ENCODE peak calls at places on chromosomes 11 and 22, in four cellular contexts. B is HEK293T, O is C1 segment of cervical spinal cord, R is HS-27A. U is an unnamed sample.

GRCh38 chr11:86746509-86746908 is 53.8 kb upstream of the PRSS23 start:
- DNase-seq in B (no peak), O (no peak), R (no peak), U (no peak)

GRCh38 chr11:40274017-40274416 is 1185.4 kb downstream of the LRRC4C start:
- DNase-seq in B (no peak), O (no peak), R (no peak), U (no peak)

GRCh38 chr11:93570759-93571413 is 27.7 kb upstream of the SMCO4 start:
- DNase-seq in B (peak), O (no peak), R (no peak), U (peak)

GRCh38 chr11:122584670-122585069 is 70.9 kb upstream of the UBASH3B start:
- DNase-seq in B (no peak), O (no peak), R (no peak), U (no peak)

GRCh38 chr11:83736689-83737088 is 450.5 kb upstream of the CCDC90B start:
- DNase-seq in B (no peak), O (no peak), R (no peak), U (no peak)

GRCh38 chr22:44625421-44625760 is 76.6 kb upstream of the PRR5 start:
- DNase-seq in B (no peak), O (no peak), R (no peak), U (no peak)

GRCh38 chr11:77171885-77172665 is 44.0 kb downstream of the MYO7A start:
- DNase-seq in B (no peak), O (no peak), R (no peak), U (no peak)

GRCh38 chr22:24505337-24505736 is 10.2 kb downstream of the UPB1 start:
- DNase-seq in B (no peak), O (no peak), R (no peak), U (no peak)

GRCh38 chr22:30968015-30968923 is at the start of gene MORC2:
- DNase-seq in B (no peak), O (no peak), R (no peak), U (peak)

GRCh38 chr11:79243412-79244174 is 197.2 kb downstream of the TENM4 start:
- DNase-seq in B (no peak), O (no peak), R (no peak), U (no peak)

GRCh38 chr22:27112273-27112672 is 454.9 kb downstream of the MIAT start:
- DNase-seq in B (no peak), O (no peak), R (no peak), U (no peak)

GRCh38 chr22:38874529-38875222 is 2.7 kb upstream of the CBX6 start:
- DNase-seq in B (no peak), O (no peak), R (no peak), U (no peak)

GRCh38 chr11:77748266-77748665 is 72.3 kb downstream of the RSF1 start:
- DNase-seq in B (no peak), O (no peak), R (no peak), U (no peak)

GRCh38 chr11:33063326-33063775 is 24.0 kb downstream of the TCP11L1 start:
- DNase-seq in B (no peak), O (no peak), R (no peak), U (no peak)

GRCh38 chr22:41361716-41362310 is 19.9 kb upstream of the TEF start:
- DNase-seq in B (no peak), O (no peak), R (no peak), U (no peak)

GRCh38 chr11:105489431-105489830 is 120.4 kb upstream of the GRIA4 start:
- DNase-seq in B (no peak), O (peak), R (no peak), U (no peak)

GRCh38 chr11:35525501-35526175 is at the start of gene PAMR1:
- DNase-seq in B (peak), O (no peak), R (no peak), U (peak)

GRCh38 chr11:110878513-110878912 is 166.3 kb upstream of the ARHGAP20 start:
- DNase-seq in B (no peak), O (no peak), R (no peak), U (no peak)

GRCh38 chr11:6602096-6602940 is 1.1 kb downstream of the RRP8 start:
- DNase-seq in B (no peak), O (no peak), R (no peak), U (peak)

GRCh38 chr11:10326080-10326964 is 21.4 kb downstream of the ADM start:
- DNase-seq in B (no peak), O (no peak), R (no peak), U (no peak)

GRCh38 chr22:49348631-49349030 is 479.0 kb downstream of the BRD1 start:
- DNase-seq in B (no peak), O (no peak), R (no peak), U (no peak)

GRCh38 chr22:49638788-49639187 is 188.9 kb downstream of the BRD1 start:
- DNase-seq in B (no peak), O (no peak), R (peak), U (no peak)

GRCh38 chr22:49976439-49977175 is 16.0 kb downstream of the PIM3 start:
- DNase-seq in B (no peak), O (no peak), R (no peak), U (no peak)

GRCh38 chr22:38943181-38943580 is 14.2 kb upstream of the APOBEC3A start:
- DNase-seq in B (no peak), O (no peak), R (no peak), U (no peak)

GRCh38 chr22:30079952-30080533 is at the start of gene HORMAD2:
- DNase-seq in B (no peak), O (peak), R (no peak), U (no peak)

GRCh38 chr11:69680688-69681087 is 5.5 kb upstream of the LTO1 start:
- DNase-seq in B (no peak), O (no peak), R (no peak), U (no peak)

GRCh38 chr11:15968461-15969130 is 387.8 kb downstream of the SOX6 start:
- DNase-seq in B (no peak), O (no peak), R (no peak), U (no peak)

U was measured in prostate gland.